ENCODE peak calls at places on chromosome 6, in four cellular contexts. Q is brain microvascular endothelial cell; I is MCF 10A; B is stimulated activated CD4-positive, alpha-beta T cell treated with anti-CD3 and anti-CD28 coated beads, Interleukin-4, amount 100 ng/mL, for 24 hours. J is an unnamed sample.

GRCh38 chr6:168004945-168005344 is 7.5 kb downstream of the KIF25 start:
- DNase-seq in Q (no peak), I (no peak), B (no peak), J (no peak)

GRCh38 chr6:109491207-109491938 is 8.4 kb upstream of the ZBTB24 start:
- DNase-seq in Q (no peak), I (peak; percentile 24), B (no peak), J (no peak)

GRCh38 chr6:27791182-27791939 is 120.8 kb downstream of the OR2B2 start:
- DNase-seq in Q (peak; percentile 88), I (peak; percentile 85), B (peak; percentile 47), J (peak; percentile 29)

GRCh38 chr6:119856136-119856535 is 506.6 kb upstream of the MAN1A1 start:
- DNase-seq in Q (peak; percentile 1), I (peak; percentile 16), B (peak; percentile 9), J (peak; percentile 11)

GRCh38 chr6:7685276-7685675 is 40.6 kb upstream of the BMP6 start:
- DNase-seq in Q (no peak), I (no peak), B (no peak), J (no peak)

GRCh38 chr6:155491421-155491820 is 35.8 kb upstream of the NOX3 start:
- DNase-seq in Q (no peak), I (no peak), B (no peak), J (no peak)

GRCh38 chr6:42742116-42742894 is 3.6 kb downstream of the TBCC start:
- DNase-seq in Q (no peak), I (peak; percentile 59), B (no peak), J (no peak)

GRCh38 chr6:11609324-11610071 is 71.9 kb downstream of the TMEM170B start:
- DNase-seq in Q (peak; percentile 95), I (peak; percentile 22), B (no peak), J (no peak)

GRCh38 chr6:48135352-48136084 is 24.5 kb upstream of the PTCHD4 start:
- DNase-seq in Q (peak; percentile 10), I (peak; percentile 86), B (no peak), J (no peak)

GRCh38 chr6:6891949-6892461 is 215.8 kb upstream of the RREB1 start:
- DNase-seq in Q (no peak), I (peak; percentile 92), B (no peak), J (no peak)

GRCh38 chr6:2931055-2931454 is 27.9 kb upstream of the SERPINB9 start:
- DNase-seq in Q (no peak), I (no peak), B (no peak), J (no peak)

GRCh38 chr6:26195924-26196845 is 109.0 kb downstream of the HFE start:
- DNase-seq in Q (no peak), I (peak; percentile 54), B (peak; percentile 32), J (no peak)

GRCh38 chr6:93562566-93562965 is 143.2 kb upstream of the EPHA7 start:
- DNase-seq in Q (peak; percentile 70), I (no peak), B (no peak), J (no peak)

GRCh38 chr6:31143148-31143547 is 4.3 kb upstream of the PSORS1C2 start:
- DNase-seq in Q (peak; percentile 42), I (no peak), B (no peak), J (no peak)

GRCh38 chr6:82072113-82072512 is 175.4 kb downstream of the IBTK start:
- DNase-seq in Q (peak; percentile 17), I (no peak), B (no peak), J (no peak)

GRCh38 chr6:20757761-20758160 is 223.5 kb downstream of the CDKAL1 start:
- DNase-seq in Q (peak; percentile 28), I (no peak), B (no peak), J (no peak)

GRCh38 chr6:47083586-47084047 is 41.5 kb upstream of the ADGRF1 start:
- DNase-seq in Q (peak; percentile 19), I (peak; percentile 91), B (no peak), J (no peak)

GRCh38 chr6:41901882-41902519 is 6.8 kb upstream of the USP49 start:
- DNase-seq in Q (no peak), I (peak; percentile 45), B (peak; percentile 67), J (peak; percentile 30)

GRCh38 chr6:129516787-129517186 is 193.2 kb downstream of the ARHGAP18 start:
- DNase-seq in Q (no peak), I (no peak), B (no peak), J (no peak)

GRCh38 chr6:27205375-27206278 is 41.9 kb upstream of the PRSS16 start:
- DNase-seq in Q (peak; percentile 64), I (no peak), B (peak; percentile 28), J (peak; percentile 38)

GRCh38 chr6:35425284-35425683 is 26.9 kb upstream of the FANCE start:
- DNase-seq in Q (peak; percentile 91), I (peak; percentile 56), B (no peak), J (no peak)

GRCh38 chr6:147530132-147531060 is 21.9 kb downstream of the SAMD5 start:
- DNase-seq in Q (no peak), I (peak; percentile 59), B (no peak), J (no peak)

GRCh38 chr6:25369450-25370086 is 90.4 kb downstream of the CARMIL1 start:
- DNase-seq in Q (no peak), I (peak; percentile 16), B (peak; percentile 34), J (no peak)

GRCh38 chr6:2448826-2449571 is 203.6 kb upstream of the GMDS start:
- DNase-seq in Q (peak; percentile 63), I (peak; percentile 82), B (peak; percentile 9), J (peak; percentile 70)

GRCh38 chr6:170026272-170027110 is 264.4 kb downstream of the DLL1 start:
- DNase-seq in Q (no peak), I (peak; percentile 89), B (no peak), J (no peak)

GRCh38 chr6:17193376-17193775 is 87.8 kb upstream of the RBM24 start:
- DNase-seq in Q (no peak), I (no peak), B (no peak), J (no peak)

GRCh38 chr6:151370509-151371078 is 20.8 kb downstream of the ZBTB2 start:
- DNase-seq in Q (peak; percentile 55), I (no peak), B (no peak), J (no peak)

GRCh38 chr6:35687658-35688604 is 784 bp downstream of the FKBP5 start:
- DNase-seq in Q (no peak), I (peak; percentile 64), B (peak; percentile 61), J (peak; percentile 53)

GRCh38 chr6:122766256-122766655 is 13.3 kb upstream of the FABP7 start:
- DNase-seq in Q (no peak), I (no peak), B (no peak), J (no peak)

GRCh38 chr6:116004841-116005507 is 55.7 kb downstream of the FRK start:
- DNase-seq in Q (no peak), I (no peak), B (no peak), J (no peak)

GRCh38 chr6:21186479-21187055 is 407.0 kb upstream of the SOX4 start:
- DNase-seq in Q (no peak), I (no peak), B (no peak), J (no peak)

GRCh38 chr6:30591008-30591407 is 19.8 kb downstream of the ABCF1 start:
- DNase-seq in Q (no peak), I (no peak), B (no peak), J (no peak)

GRCh38 chr6:35058041-35058675 is 83.0 kb downstream of the TCP11 start:
- DNase-seq in Q (no peak), I (no peak), B (no peak), J (no peak)

GRCh38 chr6:82015043-82015442 is 232.5 kb downstream of the IBTK start:
- DNase-seq in Q (peak; percentile 51), I (no peak), B (no peak), J (no peak)

GRCh38 chr6:5619249-5619648 is 357.9 kb downstream of the FARS2 start:
- DNase-seq in Q (no peak), I (no peak), B (peak; percentile 12), J (peak; percentile 36)

GRCh38 chr6:158770948-158771347 is 48.2 kb downstream of the EZR start:
- DNase-seq in Q (no peak), I (no peak), B (no peak), J (no peak)